ENCODE peak calls at places on chromosomes 16 and 17, in six cellular contexts. E is HCT116, J is transverse colon, Y is A549, V is uterus, P is ovary. F is an unnamed sample.

GRCh38 chr16:65751622-65752598 is 614.6 kb upstream of the CDH5 start:
- DNase-seq in V (no peak), Y (no peak), J (no peak), P (no peak), E (no peak), F (no peak)

GRCh38 chr16:35154627-35155026 is 1695.2 kb downstream of the TP53TG3F start:
- DNase-seq in E (no peak), J (no peak), P (no peak), Y (no peak), V (no peak), F (no peak)

GRCh38 chr16:23948949-23949392 is 113.2 kb downstream of the PRKCB start:
- DNase-seq in Y (no peak), P (no peak), J (peak), V (no peak), E (no peak), F (no peak)

GRCh38 chr16:84454611-84455010 is 49.8 kb downstream of the MEAK7 start:
- DNase-seq in E (no peak), P (no peak), J (no peak), Y (no peak), V (no peak), F (no peak)

GRCh38 chr16:29662729-29663019 is 373 bp upstream of the SPN start:
- DNase-seq in P (no peak), E (no peak), V (no peak), J (peak), Y (no peak), F (peak)

GRCh38 chr17:58303981-58304734 is 23.4 kb upstream of the MPO start:
- DNase-seq in Y (peak), J (peak), E (peak), V (peak), P (no peak), F (peak)

GRCh38 chr16:48897698-48898205 is 287.8 kb upstream of the N4BP1 start:
- DNase-seq in V (no peak), J (no peak), P (no peak), E (no peak), Y (no peak), F (no peak)

GRCh38 chr17:40608061-40608581 is 39.5 kb downstream of the SMARCE1 start:
- DNase-seq in E (no peak), J (no peak), V (no peak), P (no peak), Y (no peak), F (no peak)

GRCh38 chr17:41678411-41678906 is 10.2 kb upstream of the EIF1 start:
- DNase-seq in E (no peak), V (no peak), Y (peak), J (no peak), P (no peak), F (no peak)
- TF ChIP-seq POLR2A in E (peak), V (no peak), Y (peak), J (no peak), P (no peak), F (peak)

GRCh38 chr17:75524971-75525805 is at the start of gene LLGL2:
- DNase-seq in Y (peak), V (peak), P (peak), E (peak), J (peak), F (peak)

GRCh38 chr17:75525806-75526554 is 483 bp downstream of the LLGL2 start:
- DNase-seq in P (no peak), Y (no peak), E (no peak), J (peak), V (no peak), F (no peak)

GRCh38 chr17:75524269-75524970 is 1.1 kb upstream of the LLGL2 start:
- DNase-seq in Y (no peak), E (no peak), P (no peak), V (no peak), J (no peak), F (no peak)

GRCh38 chr17:75523647-75524046 is 1.9 kb upstream of the LLGL2 start:
- DNase-seq in Y (no peak), J (no peak), E (no peak), P (no peak), V (no peak), F (no peak)

DNA sequence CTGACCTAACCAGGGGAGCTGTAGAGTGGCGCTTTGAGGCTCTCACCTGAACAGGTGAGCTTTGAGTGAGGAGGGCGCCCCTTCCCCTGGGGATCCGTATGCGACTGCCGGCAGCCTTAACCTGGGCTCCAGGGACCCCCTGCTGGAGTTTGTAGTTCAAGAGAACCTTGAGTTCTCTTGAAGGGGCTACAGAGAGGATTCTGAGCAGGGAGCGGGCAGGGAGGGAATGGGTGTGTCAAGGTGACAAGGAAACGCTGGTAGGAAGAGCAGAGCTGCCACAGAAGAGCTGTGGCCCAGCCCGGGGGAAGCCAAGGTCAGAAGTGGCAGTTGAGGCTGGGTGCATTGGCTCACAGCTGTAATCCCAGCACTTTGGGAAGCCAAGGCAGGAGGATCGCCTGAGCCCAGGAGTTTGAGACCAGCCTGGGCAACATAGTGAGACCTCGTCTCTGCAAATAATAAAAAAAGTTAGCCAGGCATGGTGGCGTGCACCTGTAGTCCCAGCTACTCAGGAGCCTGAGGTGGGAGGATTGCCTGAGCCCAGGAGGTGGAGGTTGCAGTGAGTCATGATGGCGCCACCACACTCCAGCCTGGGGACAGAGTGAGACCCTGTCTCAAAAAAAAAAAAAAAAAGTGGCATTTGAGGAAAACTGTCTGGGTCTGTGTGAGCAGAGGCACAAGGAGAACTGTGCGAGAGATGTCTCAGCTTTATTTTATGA is 1.2 kb downstream of the LLGL2 start:
- DNase-seq in Y (no peak), E (no peak), J (peak), V (no peak), P (no peak), F (no peak)
- H3K4me3 ChIP-seq in Y (peak), E (peak), J (peak), V (no peak), P (peak), F (peak)

DNA sequence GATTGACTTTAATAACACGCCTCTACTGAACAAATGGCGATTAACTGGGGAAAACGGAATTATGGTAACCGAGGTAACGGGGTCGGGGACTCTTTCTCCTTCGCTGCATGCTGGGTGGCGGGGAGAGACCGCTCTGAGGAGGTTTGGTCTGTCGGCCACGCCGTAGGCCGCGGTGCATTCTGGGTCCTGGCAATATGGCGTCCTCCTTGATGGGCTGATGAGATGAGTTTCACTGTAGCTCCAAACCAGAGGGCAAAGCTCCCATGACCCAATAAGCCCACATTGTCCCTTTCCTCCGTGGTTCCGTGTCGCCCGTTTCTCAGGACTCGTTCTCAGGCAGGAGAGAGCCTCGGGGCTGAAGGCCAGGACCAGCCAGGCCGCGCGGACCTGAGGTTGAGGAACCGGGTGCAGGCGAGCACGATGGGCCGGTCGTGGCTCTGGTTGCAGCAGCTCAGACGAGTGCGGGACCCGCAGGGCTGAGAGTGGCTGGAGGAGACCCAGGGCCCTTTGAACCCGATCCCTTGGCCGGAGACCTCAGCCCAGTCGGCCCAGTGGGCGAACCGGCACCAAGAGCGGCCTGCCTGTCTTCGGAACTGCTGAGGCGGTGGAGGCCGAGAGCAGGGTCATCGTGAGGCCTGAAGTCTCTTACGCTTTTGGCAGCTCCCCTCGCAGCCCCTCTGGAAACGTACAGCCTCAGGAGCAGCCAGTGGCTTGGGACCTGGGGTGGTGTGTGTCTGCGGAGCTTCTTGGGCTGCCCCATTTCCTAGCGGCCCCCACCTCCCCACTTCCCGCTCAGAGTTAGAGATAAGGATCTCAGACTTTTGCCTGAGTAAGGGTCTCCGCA is at the start of gene RPTOR:
- DNase-seq in J (peak), P (peak), E (peak), V (peak), Y (peak), F (peak)
- TF ChIP-seq POLR2A in J (peak), P (no peak), E (peak), V (no peak), Y (peak), F (peak)

GRCh38 chr17:49387374-49388289 is 25.6 kb upstream of the ZNF652 start:
- DNase-seq in Y (no peak), V (no peak), J (no peak), P (no peak), E (no peak), F (no peak)
- H3K4me3 ChIP-seq in Y (no peak), V (no peak), J (no peak), P (no peak), E (no peak), F (no peak)

GRCh38 chr16:14057878-14058382 is 13.2 kb upstream of the MRTFB start:
- DNase-seq in V (peak), J (no peak), P (no peak), Y (no peak), E (no peak), F (no peak)
- TF ChIP-seq POLR2A in V (no peak), J (no peak), P (no peak), Y (no peak), E (no peak), F (no peak)

GRCh38 chr16:1980026-1980769 is 1.1 kb downstream of the NOXO1 start:
- DNase-seq in J (no peak), P (no peak), V (no peak), Y (no peak), E (no peak), F (no peak)

GRCh38 chr16:1979271-1980025 is 1.8 kb downstream of the NOXO1 start:
- DNase-seq in Y (no peak), E (no peak), P (no peak), J (peak), V (no peak), F (peak)

GRCh38 chr16:1977875-1978268 is 3.4 kb downstream of the NOXO1 start:
- DNase-seq in V (no peak), E (no peak), J (no peak), P (no peak), Y (no peak), F (peak)

GRCh38 chr16:1976951-1977874 is 4.1 kb downstream of the NOXO1 start:
- DNase-seq in V (no peak), P (no peak), Y (no peak), J (no peak), E (no peak), F (no peak)

DNA sequence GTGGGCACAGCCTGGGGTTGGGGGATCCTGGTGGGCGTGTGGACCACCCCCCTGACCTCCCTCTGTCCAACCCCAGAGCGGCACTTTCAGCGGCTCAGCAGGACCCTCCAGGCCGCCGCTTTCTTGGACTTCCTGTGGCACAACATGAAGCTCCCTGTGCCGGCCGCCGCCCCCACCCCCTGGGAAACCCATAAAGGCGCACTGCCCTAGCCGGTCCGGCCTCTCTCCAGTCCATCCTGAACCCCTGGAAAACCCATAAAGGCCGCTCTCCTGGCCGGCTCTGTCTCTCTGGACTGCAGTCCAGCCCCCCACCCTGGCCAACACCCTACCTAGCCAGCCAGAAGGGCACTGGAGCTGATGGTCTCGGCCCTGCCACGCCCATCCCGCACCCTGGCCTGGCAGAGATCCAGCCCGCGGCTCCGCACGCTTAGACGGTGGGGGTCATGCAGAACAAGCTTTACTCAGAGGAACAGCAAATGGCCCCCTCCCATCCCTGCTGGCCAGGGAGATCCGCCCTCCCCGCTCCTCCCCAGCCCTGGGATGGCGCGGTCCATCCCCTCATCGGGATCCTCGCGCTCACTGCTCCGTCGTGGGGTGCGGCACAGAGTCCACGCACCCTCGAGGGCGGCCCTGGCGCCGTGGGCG is 2.7 kb downstream of the NOXO1 start:
- DNase-seq in P (no peak), Y (no peak), V (no peak), E (no peak), J (no peak), F (peak)
- H3K4me3 ChIP-seq in P (no peak), Y (no peak), V (no peak), E (peak), J (peak), F (peak)

DNA sequence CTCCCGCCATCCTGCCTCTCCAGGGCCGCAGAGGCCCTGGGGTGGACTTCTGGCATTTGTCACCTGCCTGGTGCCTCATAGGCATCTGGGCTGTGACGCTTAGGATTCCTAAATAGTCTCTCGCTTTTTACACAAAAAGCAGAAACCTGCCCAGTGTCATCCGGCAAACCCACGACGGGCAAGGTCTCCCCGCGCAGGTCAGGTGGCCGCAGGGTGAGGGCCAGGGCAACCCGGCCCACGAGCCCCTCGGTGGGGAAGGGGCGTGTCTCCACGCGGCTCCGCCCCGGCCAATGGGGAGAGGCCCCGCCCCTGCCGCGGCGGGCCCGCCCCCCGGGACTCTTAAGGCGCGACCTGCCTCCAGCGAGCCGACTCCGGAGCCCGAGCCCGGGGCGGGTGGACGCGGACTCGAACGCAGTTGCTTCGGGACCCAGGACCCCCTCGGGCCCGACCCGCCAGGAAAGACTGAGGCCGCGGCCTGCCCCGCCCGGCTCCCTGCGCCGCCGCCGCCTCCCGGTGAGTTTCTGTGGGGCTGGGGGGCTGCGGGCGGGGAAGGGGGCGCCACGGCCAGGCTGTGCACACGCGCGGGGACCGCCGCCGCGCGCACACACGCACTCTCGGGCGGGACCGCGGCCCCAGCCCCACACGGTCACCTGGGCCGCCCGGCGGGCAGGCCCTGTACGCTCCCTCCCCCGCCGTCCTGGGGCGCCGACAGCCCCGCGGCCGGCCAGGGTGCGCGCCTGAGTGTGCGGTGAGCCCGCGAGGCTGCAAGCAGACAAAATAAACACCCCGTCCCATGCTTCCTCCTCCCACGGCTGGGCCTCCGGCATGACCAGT is at the start of gene VASN:
- DNase-seq in P (peak), J (peak), V (peak), E (peak), Y (peak), F (peak)
- TF ChIP-seq POLR2A in P (peak), J (peak), V (peak), E (peak), Y (peak), F (peak)

GRCh38 chr16:180101-180920 is at the start of gene HBQ1:
- DNase-seq in P (peak), J (no peak), E (no peak), V (no peak), Y (peak), F (no peak)
- H3K4me3 ChIP-seq in P (peak), J (peak), E (no peak), V (no peak), Y (peak), F (peak)

DNA sequence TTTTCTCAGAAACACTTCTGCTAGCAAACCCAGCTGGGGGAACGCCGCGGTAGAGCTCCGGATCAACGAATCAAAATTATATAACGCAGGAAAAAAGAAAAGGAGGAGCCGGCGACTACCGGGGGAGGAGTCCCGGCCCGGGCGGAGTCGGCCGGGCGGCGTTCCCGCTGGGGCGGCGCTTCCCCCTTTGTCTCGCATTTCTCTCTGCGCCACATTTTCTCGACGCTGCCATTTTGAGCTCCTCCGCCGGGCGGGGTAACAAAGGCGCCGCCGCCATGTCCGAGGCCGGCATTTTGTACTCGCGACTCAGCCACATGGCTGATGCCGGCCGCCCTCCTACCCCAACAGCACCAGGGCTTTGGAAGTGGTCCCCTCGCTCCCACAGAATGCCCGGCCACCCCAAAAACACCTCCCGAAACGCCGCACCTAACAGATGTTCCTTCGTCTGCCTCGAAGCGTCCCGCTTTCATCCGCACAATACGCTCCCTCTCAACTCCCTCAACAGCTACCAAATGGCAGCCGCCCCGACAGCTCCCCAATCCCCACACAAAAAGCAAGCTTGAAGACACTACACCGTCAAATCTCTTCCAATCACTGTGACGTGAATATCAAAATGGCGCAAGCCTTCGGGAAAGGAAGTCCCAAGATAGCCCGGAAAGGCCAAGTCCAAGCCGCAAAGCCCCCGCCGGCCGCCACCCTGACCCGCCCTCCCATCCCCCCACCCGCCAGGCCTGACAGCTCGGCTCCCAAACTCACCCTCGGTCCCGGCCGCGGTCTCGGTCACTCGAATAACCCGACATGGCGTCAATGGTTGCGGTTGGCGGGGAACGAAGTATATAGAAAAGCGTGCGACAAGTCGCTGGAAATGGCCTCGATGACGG is 529 bp downstream of the DDX5 start:
- DNase-seq in P (peak), E (peak), V (peak), J (peak), Y (peak), F (peak)
- TF ChIP-seq POLR2A in P (peak), E (no peak), V (peak), J (peak), Y (peak), F (peak)